ENCODE peak calls at places on chromosomes 6 and 20, in eight cellular contexts. H is activated CD8-positive, alpha-beta memory T cell treated with anti-CD3 and anti-CD28 coated beads, Interleukin-2, amount 10 ng/mL, durations not matched to agents 7 days and 5 days; C is CD4-positive, alpha-beta T cell; D is esophagus squamous epithelium; U is transverse colon; I is activated CD4-positive, alpha-beta T cell treated with anti-CD3 and anti-CD28 coated beads, Interleukin-2, amount 50 U/mL, for 24 hours; T is stimulated activated CD4-positive, alpha-beta T cell treated with anti-CD3 and anti-CD28 coated beads, Interleukin-15, amount 100 ng/mL, for 24 hours; A is right cardiac atrium. P is an unnamed sample.
A peak's percentile ranks its signal among the peaks of the same experiment; 100 is the strongest.

GRCh38 chr6:53828971-53829697 is 34.3 kb downstream of the LRRC1 start:
- DNase-seq in T (no peak), C (no peak), H (no peak), I (no peak), D (no peak), A (no peak), U (no peak), P (no peak)

GRCh38 chr6:75431379-75431778 is 62.2 kb downstream of the FILIP1 start:
- DNase-seq in T (no peak), I (no peak), C (no peak), U (no peak), H (no peak), D (no peak), A (peak; percentile 67), P (no peak)

GRCh38 chr6:123768939-123769338 is 34.7 kb upstream of the NKAIN2 start:
- DNase-seq in D (no peak), A (no peak), C (no peak), T (no peak), U (no peak), H (no peak), I (no peak), P (no peak)

GRCh38 chr6:148358196-148358785 is 15.7 kb downstream of the SASH1 start:
- DNase-seq in U (no peak), D (no peak), H (no peak), A (peak; percentile 65), C (no peak), T (no peak), I (no peak), P (no peak)

GRCh38 chr20:4951299-4951698 is 50.0 kb downstream of the SLC23A2 start:
- DNase-seq in A (no peak), C (no peak), H (no peak), T (no peak), U (no peak), I (no peak), D (no peak), P (no peak)

GRCh38 chr6:118625833-118626232 is 25.6 kb downstream of the CEP85L start:
- DNase-seq in H (no peak), A (no peak), D (no peak), T (no peak), I (no peak), U (no peak), C (no peak), P (no peak)

GRCh38 chr20:62737271-62737761 is 28.7 kb downstream of the NTSR1 start:
- DNase-seq in D (no peak), C (no peak), T (no peak), U (peak; percentile 5), I (no peak), A (peak; percentile 40), H (no peak), P (no peak)

GRCh38 chr6:108592371-108593337 is 31.9 kb downstream of the FOXO3 start:
- DNase-seq in T (peak; percentile 43), U (peak; percentile 70), D (peak; percentile 12), C (peak; percentile 34), A (peak; percentile 57), H (peak; percentile 86), I (no peak), P (peak; percentile 54)

GRCh38 chr20:25584905-25585704 is at the start of gene NINL:
- DNase-seq in U (peak; percentile 47), D (no peak), C (peak; percentile 22), I (no peak), H (peak; percentile 55), T (peak; percentile 68), A (peak; percentile 89), P (peak; percentile 19)

GRCh38 chr6:119182875-119183274 is 104.4 kb upstream of the FAM184A start:
- DNase-seq in H (no peak), I (no peak), A (no peak), C (no peak), U (no peak), D (no peak), T (no peak), P (no peak)

GRCh38 chr20:2750343-2751251 is 49.8 kb downstream of the CPXM1 start:
- DNase-seq in U (peak; percentile 52), C (no peak), A (peak; percentile 72), T (peak; percentile 34), H (no peak), D (no peak), I (no peak), P (no peak)

GRCh38 chr20:58306421-58307261 is 2.9 kb upstream of the RAB22A start:
- DNase-seq in T (peak; percentile 66), C (peak; percentile 80), H (peak; percentile 74), D (no peak), U (peak; percentile 46), I (peak; percentile 66), A (no peak), P (peak; percentile 67)

GRCh38 chr6:80771941-80772340 is 665.5 kb downstream of the BCKDHB start:
- DNase-seq in H (no peak), D (no peak), C (no peak), U (no peak), A (no peak), I (no peak), T (no peak), P (no peak)

GRCh38 chr6:135481786-135482369 is 15.7 kb downstream of the AHI1 start:
- DNase-seq in T (no peak), I (no peak), U (no peak), C (no peak), A (no peak), H (no peak), D (no peak), P (no peak)

GRCh38 chr6:16318538-16318937 is 80.2 kb downstream of the GMPR start:
- DNase-seq in U (no peak), A (no peak), D (no peak), C (no peak), I (peak; percentile 49), T (peak; percentile 58), H (no peak), P (no peak)

GRCh38 chr20:59813948-59814834 is 119.2 kb downstream of the SYCP2 start:
- DNase-seq in I (no peak), C (no peak), D (no peak), T (no peak), H (peak; percentile 25), U (no peak), A (no peak), P (no peak)

GRCh38 chr6:158488065-158488464 is 71.8 kb upstream of the TMEM181 start:
- DNase-seq in T (peak; percentile 21), C (no peak), D (no peak), I (no peak), H (no peak), A (no peak), U (no peak), P (no peak)

GRCh38 chr20:46731770-46732169 is 22.3 kb downstream of the SLC2A10 start:
- DNase-seq in A (no peak), H (no peak), I (no peak), U (no peak), T (no peak), D (no peak), C (no peak), P (no peak)

GRCh38 chr20:22974354-22974753 is 60.8 kb upstream of the SSTR4 start:
- DNase-seq in C (no peak), I (no peak), A (no peak), D (no peak), H (no peak), U (peak; percentile 12), T (no peak), P (no peak)

GRCh38 chr20:35049776-35050352 is 42.7 kb downstream of the TRPC4AP start:
- DNase-seq in H (no peak), T (no peak), U (no peak), D (no peak), A (no peak), I (no peak), C (no peak), P (no peak)

GRCh38 chr6:27096834-27097511 is 150.5 kb upstream of the PRSS16 start:
- DNase-seq in I (peak; percentile 46), T (peak; percentile 74), U (peak; percentile 57), C (no peak), D (no peak), H (peak; percentile 54), A (peak; percentile 56), P (peak; percentile 9)

GRCh38 chr20:33653900-33654596 is 8.1 kb upstream of the C20orf144 start:
- DNase-seq in C (no peak), A (peak; percentile 66), D (no peak), I (no peak), H (peak; percentile 38), T (peak; percentile 5), U (peak; percentile 87), P (no peak)

GRCh38 chr6:101545171-101545570 is 151.7 kb downstream of the GRIK2 start:
- DNase-seq in A (no peak), I (no peak), U (no peak), C (no peak), H (no peak), D (no peak), T (no peak), P (no peak)

GRCh38 chr6:138129190-138129589 is 22.0 kb upstream of the PERP start:
- DNase-seq in C (no peak), D (no peak), T (no peak), I (no peak), U (no peak), H (no peak), A (no peak), P (no peak)

GRCh38 chr6:110653381-110653780 is 161.9 kb downstream of the CDK19 start:
- DNase-seq in A (no peak), H (no peak), T (no peak), D (no peak), I (no peak), U (no peak), C (no peak), P (no peak)

GRCh38 chr6:25365159-25365558 is 86.0 kb downstream of the CARMIL1 start:
- DNase-seq in I (no peak), H (no peak), D (no peak), U (no peak), A (no peak), C (no peak), T (no peak), P (no peak)

GRCh38 chr6:5490495-5491069 is 229.3 kb downstream of the FARS2 start:
- DNase-seq in T (no peak), C (no peak), A (no peak), U (no peak), D (no peak), I (no peak), H (no peak), P (no peak)

GRCh38 chr6:144327081-144327480 is 41.9 kb downstream of the UTRN start:
- DNase-seq in D (no peak), I (no peak), H (no peak), A (no peak), C (no peak), T (no peak), U (no peak), P (no peak)

GRCh38 chr6:12593720-12594540 is 122.6 kb upstream of the PHACTR1 start:
- DNase-seq in A (no peak), C (no peak), D (no peak), H (no peak), T (no peak), I (no peak), U (no peak), P (no peak)

GRCh38 chr6:102114402-102114801 is 720.9 kb downstream of the GRIK2 start:
- DNase-seq in A (no peak), T (no peak), U (no peak), C (no peak), I (no peak), D (no peak), H (no peak), P (no peak)